ENCODE peak calls at places on chromosomes 4 and X, in nine cellular contexts. B, K, M, W, L, G, X, F and R are unnamed samples.

GRCh38 chr4:119744580-119744979 is 116.0 kb upstream of the PDE5A start:
- DNase-seq in B (no peak), K (no peak), M (no peak), W (no peak), L (no peak), G (no peak), X (no peak), F (no peak), R (no peak)

GRCh38 chr4:185872747-185873380 is 60.9 kb upstream of the SORBS2 start:
- DNase-seq in B (no peak), K (no peak), M (no peak), W (peak; percentile 26), L (peak; percentile 12), G (no peak), X (no peak), F (no peak), R (no peak)

GRCh38 chr4:175330236-175330635 is 412.1 kb downstream of the ADAM29 start:
- DNase-seq in B (no peak), K (no peak), M (no peak), W (no peak), L (peak; percentile 50), G (no peak), X (no peak), F (no peak), R (no peak)

GRCh38 chr4:121070274-121070673 is 2.1 kb downstream of the NDNF start:
- DNase-seq in B (peak; percentile 26), K (no peak), M (no peak), W (no peak), L (no peak), G (no peak), X (no peak), F (no peak), R (no peak)

GRCh38 chr4:137981277-137981676 is 260.9 kb downstream of the SLC7A11 start:
- DNase-seq in B (no peak), K (no peak), M (no peak), W (peak; percentile 31), L (peak; percentile 59), G (no peak), X (no peak), F (no peak), R (no peak)

GRCh38 chr4:176729489-176729888 is 63.2 kb downstream of the VEGFC start:
- DNase-seq in B (no peak), K (no peak), M (no peak), W (no peak), L (peak; percentile 46), G (no peak), X (no peak), F (no peak), R (no peak)

GRCh38 chrX:121642415-121642814 is 595.0 kb downstream of the GLUD2 start:
- DNase-seq in B (no peak), K (no peak), M (no peak), W (no peak), L (no peak), G (no peak), X (no peak), F (no peak), R (no peak)

GRCh38 chr4:173076903-173077629 is 91.5 kb upstream of the GALNT7 start:
- DNase-seq in B (no peak), K (no peak), M (no peak), W (no peak), L (peak; percentile 12), G (no peak), X (no peak), F (no peak), R (no peak)

GRCh38 chr4:153223935-153224334 is 19.7 kb downstream of the TRIM2 start:
- DNase-seq in B (peak; percentile 58), K (no peak), M (no peak), W (no peak), L (peak; percentile 46), G (no peak), X (no peak), F (no peak), R (no peak)

GRCh38 chr4:85610450-85610849 is 135.5 kb downstream of the ARHGAP24 start:
- DNase-seq in B (no peak), K (no peak), M (no peak), W (no peak), L (no peak), G (no peak), X (no peak), F (no peak), R (peak; percentile 79)

GRCh38 chrX:11908371-11908770 is 150.3 kb downstream of the MSL3 start:
- DNase-seq in B (peak; percentile 10), K (no peak), M (no peak), W (no peak), L (no peak), G (no peak), X (no peak), F (no peak), R (no peak)

GRCh38 chrX:23548164-23548563 is 119.1 kb upstream of the PRDX4 start:
- DNase-seq in B (no peak), K (no peak), M (no peak), W (no peak), L (no peak), G (no peak), X (no peak), F (no peak), R (no peak)

GRCh38 chr4:151527699-151528098 is 118.7 kb downstream of the FHIP1A start:
- DNase-seq in B (no peak), K (no peak), M (no peak), W (no peak), L (no peak), G (no peak), X (no peak), F (no peak), R (no peak)

GRCh38 chrX:9374537-9374936 is 90.3 kb upstream of the TBL1X start:
- DNase-seq in B (no peak), K (no peak), M (no peak), W (no peak), L (no peak), G (no peak), X (no peak), F (no peak), R (no peak)

GRCh38 chrX:88886908-88887307 is 139.9 kb downstream of the CPXCR1 start:
- DNase-seq in B (no peak), K (no peak), M (no peak), W (no peak), L (no peak), G (no peak), X (no peak), F (no peak), R (no peak)

GRCh38 chrX:1558761-1559468 is 21.9 kb upstream of the P2RY8 start:
- DNase-seq in B (no peak), K (no peak), M (peak; percentile 11), W (no peak), L (no peak), G (no peak), X (no peak), F (no peak), R (no peak)

GRCh38 chrX:102185967-102186720 is 29.0 kb upstream of the TCP11X1 start:
- DNase-seq in B (no peak), K (no peak), M (no peak), W (no peak), L (no peak), G (no peak), X (no peak), F (no peak), R (no peak)

GRCh38 chr4:165971446-165971845 is 98.4 kb downstream of the TLL1 start:
- DNase-seq in B (no peak), K (no peak), M (no peak), W (no peak), L (no peak), G (no peak), X (no peak), F (no peak), R (no peak)

GRCh38 chrX:109943740-109944092 is 59.2 kb upstream of the TMEM164 start:
- DNase-seq in B (no peak), K (no peak), M (no peak), W (no peak), L (no peak), G (no peak), X (no peak), F (no peak), R (no peak)

GRCh38 chr4:33072340-33073089 is 2352.3 kb downstream of the PCDH7 start:
- DNase-seq in B (no peak), K (no peak), M (no peak), W (no peak), L (no peak), G (no peak), X (no peak), F (no peak), R (no peak)

GRCh38 chr4:96293806-96294205 is 453.9 kb downstream of the PDHA2 start:
- DNase-seq in B (no peak), K (no peak), M (no peak), W (no peak), L (no peak), G (no peak), X (no peak), F (no peak), R (no peak)

GRCh38 chrX:9340619-9341304 is 124.1 kb upstream of the TBL1X start:
- DNase-seq in B (no peak), K (no peak), M (no peak), W (no peak), L (peak; percentile 43), G (peak; percentile 20), X (peak; percentile 56), F (no peak), R (peak; percentile 50)

GRCh38 chrX:152959626-152960025 is 34.3 kb downstream of the PNMA5 start:
- DNase-seq in B (no peak), K (no peak), M (no peak), W (no peak), L (no peak), G (no peak), X (no peak), F (no peak), R (no peak)
- H3K27me3 ChIP-seq in B (no peaks in the 10 kb centered on the region), K (no peaks in the 10 kb centered on the region), M (no peaks in the 10 kb centered on the region), W (no peaks in the 10 kb centered on the region), L (no peaks in the 10 kb centered on the region), G (no peaks in the 10 kb centered on the region), X (no peaks in the 10 kb centered on the region), F (no peaks in the 10 kb centered on the region), R (no peaks in the 10 kb centered on the region)

GRCh38 chr4:579543-580175 is 3.6 kb upstream of the TMEM271 start:
- DNase-seq in B (no peak), K (no peak), M (no peak), W (no peak), L (no peak), G (no peak), X (peak; percentile 51), F (no peak), R (no peak)
- H3K9me3 ChIP-seq in B (no peaks in the 10 kb centered on the region), K (no peaks in the 10 kb centered on the region), M (peaks cover 18% of the 10 kb centered on the region), W (no peaks in the 10 kb centered on the region), L (no peaks in the 10 kb centered on the region), G (peaks cover 19% of the 10 kb centered on the region), X (no peaks in the 10 kb centered on the region), F (no peaks in the 10 kb centered on the region), R (no peaks in the 10 kb centered on the region)

DNA sequence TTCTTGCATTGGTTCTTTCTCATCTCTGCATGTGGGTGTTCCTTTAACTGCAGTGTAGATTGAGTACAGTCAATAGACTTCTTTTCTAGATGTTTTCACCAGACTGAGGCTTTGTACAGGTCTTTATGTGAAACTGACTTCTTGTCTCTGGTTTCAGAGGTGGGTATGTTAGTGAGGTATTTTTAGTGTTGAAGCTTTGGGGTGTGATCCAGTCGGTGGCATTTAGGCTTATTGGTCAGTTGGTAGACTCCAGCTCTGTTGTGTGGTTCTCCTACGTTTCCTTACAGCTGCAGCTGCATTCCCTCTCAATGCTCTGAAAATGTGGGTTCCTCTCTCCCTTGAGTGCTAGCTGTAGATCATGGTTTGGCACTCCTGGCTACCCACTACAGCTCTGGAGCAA is 21.3 kb upstream of the AMBN start:
- DNase-seq in B (no peak), K (no peak), M (no peak), W (no peak), L (no peak), G (no peak), X (no peak), F (no peak), R (peak; percentile 76)
- H3K27ac ChIP-seq in B (no peak overlapping the region), K (no peak overlapping the region), M (no peak overlapping the region), W (no peak overlapping the region), L (no peak overlapping the region), G (no peak overlapping the region), X (no peak overlapping the region), F (no peak overlapping the region), R (peak overlapping the region; percentile 53)

GRCh38 chr4:4853371-4853823 is 6.1 kb upstream of the MSX1 start:
- DNase-seq in B (no peak), K (no peak), M (no peak), W (no peak), L (no peak), G (no peak), X (no peak), F (no peak), R (no peak)
- H3K27me3 ChIP-seq in B (peaks cover 82% of the 10 kb centered on the region), K (no peaks in the 10 kb centered on the region), M (peaks cover 46% of the 10 kb centered on the region), W (no peaks in the 10 kb centered on the region), L (peaks cover 45% of the 10 kb centered on the region), G (peaks cover 100% of the 10 kb centered on the region), X (peaks cover 55% of the 10 kb centered on the region), F (no peaks in the 10 kb centered on the region), R (peaks cover 58% of the 10 kb centered on the region)